ENCODE peak calls at places on chromosomes 11 and 22, in seven cellular contexts. J, Y, D, U, M, Z and R are unnamed samples.

GRCh38 chr22:27613099-27614089 is 188.2 kb downstream of the MN1 start:
- DNase-seq in Z (no peak), M (no peak), J (no peak), Y (no peak), D (no peak), U (no peak), R (no peak)

GRCh38 chr11:73423506-73423905 is 47.3 kb downstream of the RELT start:
- DNase-seq in J (no peak), Y (no peak), U (no peak), Z (no peak), D (no peak), M (no peak), R (no peak)

GRCh38 chr11:62145261-62145871 is 21.6 kb downstream of the INCENP start:
- DNase-seq in U (no peak), Z (no peak), J (no peak), D (no peak), Y (no peak), M (no peak), R (no peak)

GRCh38 chr11:43467958-43468357 is 109.2 kb downstream of the TTC17 start:
- DNase-seq in Z (no peak), D (no peak), U (peak; percentile 9), J (no peak), Y (no peak), M (no peak), R (no peak)

GRCh38 chr11:35305670-35306382 is 113.5 kb downstream of the SLC1A2 start:
- DNase-seq in M (no peak), Z (peak; percentile 54), D (peak; percentile 31), U (peak; percentile 48), J (no peak), Y (peak; percentile 21), R (no peak)

GRCh38 chr22:39617342-39617741 is 46.8 kb downstream of the CACNA1I start:
- DNase-seq in Y (no peak), M (no peak), U (no peak), J (no peak), D (no peak), Z (no peak), R (no peak)

GRCh38 chr11:11567862-11568650 is 53.7 kb downstream of the GALNT18 start:
- DNase-seq in D (no peak), Z (no peak), M (no peak), J (no peak), Y (no peak), U (no peak), R (no peak)

GRCh38 chr11:128421577-128421976 is 165.8 kb downstream of the ETS1 start:
- DNase-seq in D (peak; percentile 55), J (no peak), Y (no peak), M (no peak), U (peak; percentile 89), Z (no peak), R (no peak)

GRCh38 chr22:28438183-28438778 is 241.4 kb downstream of the TTC28 start:
- DNase-seq in U (no peak), Z (no peak), M (no peak), Y (peak; percentile 6), J (no peak), D (no peak), R (no peak)

GRCh38 chr11:47477323-47477722 is 28.4 kb upstream of the RAPSN start:
- DNase-seq in D (peak; percentile 17), Y (no peak), J (no peak), M (no peak), Z (no peak), U (peak; percentile 83), R (no peak)

GRCh38 chr11:59894616-59895015 is 16.0 kb downstream of the OOSP3 start:
- DNase-seq in J (no peak), M (no peak), U (no peak), D (no peak), Z (no peak), Y (no peak), R (no peak)

GRCh38 chr11:11155962-11156815 is 196.9 kb downstream of the CSNK2A3 start:
- DNase-seq in Y (no peak), M (peak; percentile 66), Z (peak; percentile 26), D (no peak), J (no peak), U (no peak), R (no peak)

GRCh38 chr11:36455658-36456111 is 54.4 kb downstream of the TRAF6 start:
- DNase-seq in M (no peak), Y (no peak), J (peak; percentile 56), U (peak; percentile 98), Z (no peak), D (peak; percentile 96), R (peak; percentile 97)